ENCODE peak calls at places on chromosomes 16 and 17, in six cellular contexts. E, W, M, F, I and X are unnamed samples.

GRCh38 chr16:12613992-12614661 is 189.6 kb downstream of the CPPED1 start:
- DNase-seq in E (no peak), W (no peak), M (no peak), F (no peak), I (no peak), X (no peak)

GRCh38 chr17:27407916-27408846 is 48.1 kb upstream of the KSR1 start:
- DNase-seq in E (peak; percentile 83), W (no peak), M (no peak), F (peak; percentile 94), I (no peak), X (peak; percentile 89)

GRCh38 chr17:76383645-76384221 is 676 bp upstream of the SPHK1 start:
- DNase-seq in E (peak; percentile 65), W (no peak), M (no peak), F (peak; percentile 66), I (peak; percentile 33), X (peak; percentile 86)

GRCh38 chr17:51803161-51803560 is 355.4 kb downstream of the CA10 start:
- DNase-seq in E (no peak), W (no peak), M (no peak), F (no peak), I (no peak), X (no peak)

GRCh38 chr16:69467531-69468204 is 43.2 kb downstream of the CYB5B start:
- DNase-seq in E (no peak), W (no peak), M (no peak), F (no peak), I (no peak), X (no peak)

GRCh38 chr16:681746-682427 is 1.7 kb downstream of the STUB1 start:
- DNase-seq in E (peak; percentile 43), W (no peak), M (no peak), F (no peak), I (no peak), X (no peak)

GRCh38 chr16:12618515-12618914 is 185.2 kb downstream of the CPPED1 start:
- DNase-seq in E (no peak), W (no peak), M (no peak), F (no peak), I (no peak), X (peak; percentile 28)

GRCh38 chr16:1150511-1150982 is 2.4 kb upstream of the CACNA1H start:
- DNase-seq in E (no peak), W (no peak), M (peak; percentile 9), F (peak; percentile 67), I (peak; percentile 32), X (no peak)

GRCh38 chr17:78127888-78128615 is 503 bp downstream of the TMC6 start:
- DNase-seq in E (no peak), W (no peak), M (no peak), F (no peak), I (no peak), X (no peak)

GRCh38 chr16:66904846-66905632 is 13.6 kb downstream of the CDH16 start:
- DNase-seq in E (no peak), W (no peak), M (no peak), F (no peak), I (no peak), X (no peak)

GRCh38 chr17:78000351-78000750 is 41.8 kb downstream of the TNRC6C start:
- DNase-seq in E (peak; percentile 56), W (no peak), M (no peak), F (peak; percentile 11), I (no peak), X (no peak)

GRCh38 chr17:11628374-11628773 is 30.1 kb downstream of the DNAH9 start:
- DNase-seq in E (no peak), W (no peak), M (no peak), F (no peak), I (no peak), X (no peak)

GRCh38 chr16:3983081-3983520 is 102.6 kb upstream of the CREBBP start:
- DNase-seq in E (peak; percentile 74), W (peak; percentile 88), M (no peak), F (peak; percentile 70), I (peak; percentile 27), X (peak; percentile 67)

GRCh38 chr17:78875738-78876597 is 27.0 kb downstream of the CEP295NL start:
- DNase-seq in E (peak; percentile 41), W (no peak), M (no peak), F (no peak), I (no peak), X (peak; percentile 73)

GRCh38 chr17:13029340-13029739 is 11.5 kb upstream of the ELAC2 start:
- DNase-seq in E (peak; percentile 6), W (no peak), M (no peak), F (no peak), I (no peak), X (no peak)

GRCh38 chr16:14669776-14670175 is 24.3 kb downstream of the PLA2G10 start:
- DNase-seq in E (no peak), W (peak; percentile 16), M (no peak), F (no peak), I (no peak), X (no peak)

GRCh38 chr17:78107976-78108725 is 20.4 kb downstream of the TMC6 start:
- DNase-seq in E (no peak), W (no peak), M (no peak), F (no peak), I (no peak), X (no peak)

GRCh38 chr17:72332367-72332766 is 211.5 kb downstream of the SOX9 start:
- DNase-seq in E (no peak), W (no peak), M (no peak), F (no peak), I (no peak), X (no peak)

GRCh38 chr17:12316021-12316420 is 295.3 kb downstream of the MAP2K4 start:
- DNase-seq in E (no peak), W (no peak), M (no peak), F (no peak), I (no peak), X (no peak)

GRCh38 chr17:58557981-58558380 is 43.5 kb upstream of the MTMR4 start:
- DNase-seq in E (no peak), W (no peak), M (no peak), F (no peak), I (no peak), X (no peak)

GRCh38 chr16:1288813-1289479 is 20.5 kb upstream of the UBE2I start:
- DNase-seq in E (no peak), W (no peak), M (no peak), F (peak; percentile 46), I (no peak), X (no peak)

GRCh38 chr16:85333744-85334640 is 221.7 kb upstream of the CIBAR2 start:
- DNase-seq in E (no peak), W (no peak), M (no peak), F (no peak), I (no peak), X (no peak)
- H3K4me1 ChIP-seq in E (peaks cover 39% of the 10 kb centered on the region), W (peaks cover 19% of the 10 kb centered on the region), M (peaks cover 2% of the 10 kb centered on the region), F (peaks cover 42% of the 10 kb centered on the region), I (peaks cover 13% of the 10 kb centered on the region), X (peaks cover 22% of the 10 kb centered on the region)

DNA sequence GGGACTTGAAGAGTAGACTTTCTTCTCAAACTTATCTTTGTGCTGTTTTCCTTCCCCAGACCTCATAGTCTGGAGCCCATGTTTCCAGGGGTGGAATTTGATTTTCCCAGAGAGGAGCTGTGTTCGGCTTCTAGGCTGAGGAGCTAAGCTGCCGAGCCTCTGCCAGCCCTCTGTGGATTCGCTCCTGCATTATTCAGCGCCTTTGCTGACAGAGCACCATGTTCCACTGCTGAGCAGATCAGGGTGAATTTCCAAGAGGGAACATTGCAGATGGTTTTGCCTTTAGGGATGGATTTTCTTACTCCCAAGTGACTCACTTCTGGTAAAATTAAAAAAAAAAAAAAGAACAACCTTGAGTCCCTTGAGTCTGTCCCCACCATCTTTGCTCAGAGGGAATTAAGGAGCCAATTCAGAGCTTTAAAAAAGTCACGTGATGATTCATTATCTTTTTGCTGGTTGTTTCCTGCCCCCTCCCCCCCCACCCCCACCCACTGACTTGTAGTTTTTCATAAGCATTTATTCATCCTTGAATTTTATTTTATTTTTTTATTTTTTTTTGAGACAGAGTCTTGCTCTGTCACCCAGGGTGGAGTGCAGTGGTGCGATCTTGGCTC is 229.5 kb downstream of the PRKCA start:
- DNase-seq in E (no peak), W (no peak), M (no peak), F (no peak), I (no peak), X (no peak)
- H3K4me1 ChIP-seq in E (peaks cover 12% of the 10 kb centered on the region), W (peaks cover 6% of the 10 kb centered on the region), M (peaks cover 4% of the 10 kb centered on the region), F (peaks cover 8% of the 10 kb centered on the region), I (peaks cover 18% of the 10 kb centered on the region), X (peaks cover 25% of the 10 kb centered on the region)

DNA sequence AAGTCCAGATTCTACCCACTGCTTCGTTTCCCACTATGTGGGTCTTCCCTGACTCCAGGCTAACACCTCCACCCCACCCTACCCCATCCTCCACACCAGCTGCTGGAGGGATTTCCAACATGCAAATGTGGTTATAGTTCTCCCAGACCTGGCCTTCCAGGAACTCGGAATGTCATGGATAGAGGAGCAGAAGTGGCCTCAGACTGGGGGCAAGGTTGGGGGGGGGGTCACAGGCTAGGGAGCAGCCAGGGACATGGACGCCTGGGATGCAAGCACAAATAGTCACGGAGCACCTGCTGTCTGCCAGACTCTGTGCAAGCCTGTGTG is 2.0 kb downstream of the CAMKK1 start:
- DNase-seq in E (no peak), W (no peak), M (no peak), F (no peak), I (no peak), X (no peak)
- H3K4me1 ChIP-seq in E (peaks cover 22% of the 10 kb centered on the region), W (peaks cover 55% of the 10 kb centered on the region), M (peaks cover 42% of the 10 kb centered on the region), F (peaks cover 52% of the 10 kb centered on the region), I (peaks cover 39% of the 10 kb centered on the region), X (peaks cover 87% of the 10 kb centered on the region)

GRCh38 chr17:40286473-40286872 is 1.2 kb upstream of the CDC6 start:
- DNase-seq in E (no peak), W (no peak), M (no peak), F (no peak), I (no peak), X (no peak)
- H3K4me1 ChIP-seq in E (no peaks in the 10 kb centered on the region), W (no peaks in the 10 kb centered on the region), M (peaks cover 9% of the 10 kb centered on the region), F (peaks cover 6% of the 10 kb centered on the region), I (peaks cover 3% of the 10 kb centered on the region), X (peaks cover 46% of the 10 kb centered on the region)